ENCODE peak calls at places on chromosomes 6 and 20, in seven cellular contexts. D is mesendoderm, Z is cardiac fibroblast, C is astrocyte of the spinal cord, I is choroid plexus epithelial cell, J is GM23248, L is IMR-90. V is an unnamed sample.

GRCh38 chr20:49028684-49029083 is 17.4 kb upstream of the CSE1L start:
- DNase-seq in D (peak; percentile 63), J (peak; percentile 79), C (no peak), L (peak; percentile 41), I (peak; percentile 76), Z (peak; percentile 48), V (no peak)

GRCh38 chr20:49888341-49889244 is 26.7 kb downstream of the SPATA2 start:
- DNase-seq in L (peak; percentile 56), I (peak; percentile 83), Z (peak; percentile 66), J (peak; percentile 59), C (peak; percentile 67), D (peak; percentile 89), V (no peak)

GRCh38 chr6:85261250-85261649 is 188.6 kb upstream of the NT5E start:
- DNase-seq in D (no peak), J (peak; percentile 27), C (no peak), I (no peak), L (no peak), Z (no peak), V (no peak)

GRCh38 chr6:20640181-20640580 is 105.9 kb downstream of the CDKAL1 start:
- DNase-seq in C (no peak), D (no peak), Z (no peak), L (no peak), J (no peak), I (no peak), V (no peak)

GRCh38 chr6:121106962-121107361 is 227.3 kb downstream of the TBC1D32 start:
- DNase-seq in J (no peak), C (no peak), I (no peak), Z (no peak), D (no peak), L (no peak), V (no peak)

GRCh38 chr6:25456656-25457055 is 177.5 kb downstream of the CARMIL1 start:
- DNase-seq in L (no peak), Z (no peak), C (no peak), J (no peak), I (no peak), D (no peak), V (no peak)

GRCh38 chr20:62832951-62833391 is 16.1 kb downstream of the COL9A3 start:
- DNase-seq in Z (no peak), J (no peak), C (no peak), I (no peak), D (no peak), L (no peak), V (no peak)

GRCh38 chr6:30885999-30886896 is 1.9 kb downstream of the DDR1 start:
- DNase-seq in I (peak; percentile 83), L (peak; percentile 79), C (peak; percentile 72), Z (peak; percentile 69), D (peak; percentile 94), J (peak; percentile 93), V (peak; percentile 40)

GRCh38 chr20:4225778-4226177 is 210.4 kb upstream of the RNF24 start:
- DNase-seq in D (no peak), J (peak; percentile 97), I (peak; percentile 97), Z (peak; percentile 94), C (peak; percentile 97), L (peak; percentile 98), V (peak; percentile 98)

GRCh38 chr6:149965191-149966020 is 1.7 kb downstream of the ULBP1 start:
- DNase-seq in L (no peak), Z (no peak), D (peak; percentile 46), I (peak; percentile 23), J (no peak), C (no peak), V (no peak)

GRCh38 chr6:37160922-37161778 is 8.8 kb upstream of the PIM1 start:
- DNase-seq in Z (peak; percentile 92), L (peak; percentile 76), I (peak; percentile 68), C (peak; percentile 83), D (no peak), J (peak; percentile 84), V (peak; percentile 66)

GRCh38 chr6:165448210-165448609 is 138.8 kb upstream of the C6orf118 start:
- DNase-seq in L (no peak), C (no peak), D (peak; percentile 47), Z (no peak), I (no peak), J (no peak), V (no peak)

GRCh38 chr6:132491303-132491702 is 21.6 kb downstream of the STX7 start:
- DNase-seq in Z (peak; percentile 58), C (peak; percentile 49), I (peak; percentile 76), J (peak; percentile 90), L (peak; percentile 52), D (no peak), V (no peak)

GRCh38 chr6:108651781-108652227 is 91.1 kb downstream of the FOXO3 start:
- DNase-seq in I (peak; percentile 85), D (no peak), J (peak; percentile 89), L (peak; percentile 92), Z (peak; percentile 88), C (peak; percentile 80), V (peak; percentile 83)

GRCh38 chr20:9467995-9468394 is 46.4 kb upstream of the LAMP5 start:
- DNase-seq in I (no peak), J (no peak), D (peak; percentile 23), Z (no peak), C (no peak), L (no peak), V (no peak)

GRCh38 chr6:74091133-74091793 is 395.3 kb downstream of the CD109 start:
- DNase-seq in I (peak; percentile 68), D (peak; percentile 55), C (peak; percentile 52), L (peak; percentile 58), Z (peak; percentile 54), J (peak; percentile 67), V (no peak)

GRCh38 chr20:47815866-47816265 is 30.6 kb upstream of the SULF2 start:
- DNase-seq in J (no peak), C (no peak), I (no peak), D (no peak), Z (no peak), L (no peak), V (no peak)

GRCh38 chr6:112014483-112014882 is 39.4 kb upstream of the CCN6 start:
- DNase-seq in I (peak; percentile 64), Z (peak; percentile 78), L (peak; percentile 83), C (peak; percentile 72), J (peak; percentile 79), D (no peak), V (peak; percentile 44)

GRCh38 chr6:35611235-35611634 is 77.5 kb downstream of the FKBP5 start:
- DNase-seq in C (peak; percentile 81), I (peak; percentile 87), D (peak; percentile 64), J (peak; percentile 48), L (peak; percentile 60), Z (peak; percentile 66), V (no peak)

GRCh38 chr20:62925420-62926228 is 681 bp downstream of the DIDO1 start:
- DNase-seq in C (peak; percentile 20), I (peak; percentile 42), Z (peak; percentile 26), J (peak; percentile 75), D (peak; percentile 40), L (peak; percentile 16), V (no peak)

GRCh38 chr6:33204165-33204414 is 365 bp upstream of the HSD17B8 start:
- DNase-seq in I (no peak), L (no peak), D (no peak), J (no peak), C (no peak), Z (no peak), V (no peak)

GRCh38 chr6:33204415-33205171 is at the start of gene HSD17B8:
- DNase-seq in D (peak; percentile 95), C (peak; percentile 88), J (peak; percentile 97), I (peak; percentile 93), Z (peak; percentile 92), L (peak; percentile 86), V (peak; percentile 70)

GRCh38 chr6:33206864-33207568 is 1.3 kb upstream of the RING1 start:
- DNase-seq in Z (no peak), L (peak; percentile 72), I (no peak), C (peak; percentile 34), J (peak; percentile 92), D (peak; percentile 63), V (no peak)

GRCh38 chr6:33206027-33206863 is 1.8 kb downstream of the HSD17B8 start:
- DNase-seq in I (no peak), L (no peak), Z (no peak), D (no peak), C (no peak), J (peak; percentile 55), V (no peak)

GRCh38 chr6:33205172-33206026 is 944 bp downstream of the HSD17B8 start:
- DNase-seq in C (peak; percentile 44), L (peak; percentile 64), J (peak; percentile 67), D (peak; percentile 86), Z (no peak), I (peak; percentile 64), V (no peak)
- H3K4me3 ChIP-seq in C (peak overlapping the region; percentile 70), L (peak overlapping the region; percentile 60), J (peak overlapping the region; percentile 87), D (no peak overlapping the region), Z (peak overlapping the region; percentile 65), I (peak overlapping the region; percentile 78), V (peak overlapping the region; percentile 75)

DNA sequence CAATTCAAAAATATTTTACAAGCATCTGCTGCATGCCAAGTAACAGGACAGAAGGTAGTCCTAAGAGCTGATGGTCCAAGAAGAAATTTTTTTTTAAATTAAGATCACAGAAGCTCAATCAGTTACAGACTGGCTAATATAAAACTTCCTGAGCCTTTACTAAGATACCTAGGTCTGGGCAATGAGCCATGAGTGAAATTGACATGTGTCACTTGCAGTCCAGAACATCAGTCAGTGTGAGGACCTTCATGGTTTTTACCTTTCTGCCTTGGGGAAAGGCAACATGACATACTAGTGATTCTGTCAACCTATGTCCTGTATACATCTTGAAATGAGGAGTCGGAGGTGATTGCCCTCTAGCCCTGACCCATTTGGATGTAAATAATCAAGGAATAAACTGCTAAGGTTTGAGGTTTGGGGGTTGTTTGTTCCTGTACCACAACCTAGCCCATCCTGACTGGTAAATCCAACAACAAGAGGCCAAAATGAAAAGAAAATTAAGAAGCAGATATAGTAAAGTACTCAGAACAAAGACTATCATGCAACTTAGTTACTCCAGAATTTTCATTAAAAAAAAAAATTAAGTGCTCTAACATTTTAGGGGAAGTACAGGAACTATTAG is 70.0 kb downstream of the CNKSR3 start:
- DNase-seq in L (no peak), I (no peak), Z (no peak), C (no peak), J (no peak), D (no peak), V (no peak)
- H3K4me3 ChIP-seq in L (no peak overlapping the region), I (no peak overlapping the region), Z (no peak overlapping the region), C (no peak overlapping the region), J (no peak overlapping the region), D (no peak overlapping the region), V (no peak overlapping the region)

GRCh38 chr6:89180112-89180511 is 34.3 kb downstream of the PM20D2 start:
- DNase-seq in J (no peak), I (no peak), D (no peak), Z (no peak), C (no peak), L (no peak), V (no peak)
- H3K4me3 ChIP-seq in J (no peak overlapping the region), I (no peak overlapping the region), D (no peak overlapping the region), Z (no peak overlapping the region), C (no peak overlapping the region), L (no peak overlapping the region), V (no peak overlapping the region)

DNA sequence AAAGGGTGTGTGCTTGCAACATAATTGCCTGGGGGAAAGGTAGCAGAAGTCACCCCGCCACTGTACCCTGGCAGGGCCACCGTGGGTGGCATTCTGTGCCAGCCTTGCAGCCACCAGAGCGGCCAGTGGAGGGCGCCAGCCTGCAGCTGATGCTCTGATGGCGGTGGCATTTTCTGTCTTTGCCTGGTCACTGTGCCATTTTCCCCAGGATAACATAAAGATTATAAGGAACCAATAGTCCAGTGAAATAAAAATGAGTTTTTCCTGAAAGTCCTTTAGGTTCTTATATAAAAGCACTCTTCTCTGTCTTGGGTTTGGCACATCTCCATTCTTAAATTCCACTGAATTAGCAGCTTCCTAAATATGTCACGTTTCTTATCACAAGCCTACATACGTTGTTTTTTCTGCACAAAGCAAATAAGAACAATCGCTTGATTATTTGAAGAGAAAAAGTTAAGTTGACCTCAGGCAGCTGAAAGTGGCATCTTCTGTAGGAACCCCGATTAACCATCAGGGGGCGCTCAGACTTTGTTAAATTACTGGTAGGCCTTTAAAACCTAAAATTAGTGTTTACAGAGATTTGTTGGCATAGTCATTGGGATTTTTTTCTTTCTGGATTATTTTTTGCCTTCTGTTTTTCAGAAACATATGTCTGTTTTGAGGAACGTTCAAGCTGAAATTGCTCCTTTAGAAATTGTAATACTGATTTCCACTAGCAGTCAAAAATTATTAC is 67.3 kb upstream of the XRN2 start:
- DNase-seq in C (peak; percentile 74), J (peak; percentile 73), Z (peak; percentile 79), I (peak; percentile 82), D (peak; percentile 68), L (peak; percentile 66), V (no peak)
- H3K4me3 ChIP-seq in C (no peak overlapping the region), J (no peak overlapping the region), Z (no peak overlapping the region), I (no peak overlapping the region), D (no peak overlapping the region), L (no peak overlapping the region), V (no peak overlapping the region)